ENCODE peak calls at places on chromosomes 7 and 10, in six cellular contexts. One of them, this sample, is unnamed.

GRCh38 chr10:22988581-22989360 is 60.9 kb downstream of the ARMC3 start:
- DNase-seq in H1: no peak
- DNase-seq in mucosa of descending colon: peak
- DNase-seq in AG09319: no peak
- DNase-seq in cardiac muscle cell: peak
- DNase-seq in fibroblast of lung: peak
- DNase-seq in this sample: peak

GRCh38 chr10:128470302-128470962 is 344.2 kb upstream of the MKI67 start:
- DNase-seq in H1: no peak
- DNase-seq in mucosa of descending colon: no peak
- DNase-seq in AG09319: no peak
- DNase-seq in cardiac muscle cell: no peak
- DNase-seq in fibroblast of lung: no peak
- DNase-seq in this sample: no peak

GRCh38 chr7:140534743-140535142 is 55.4 kb upstream of the MKRN1 start:
- DNase-seq in H1: no peak
- DNase-seq in mucosa of descending colon: no peak
- DNase-seq in AG09319: peak
- DNase-seq in cardiac muscle cell: no peak
- DNase-seq in fibroblast of lung: no peak
- DNase-seq in this sample: no peak

GRCh38 chr7:40220421-40220911 is 85.7 kb downstream of the SUGCT start:
- DNase-seq in H1: no peak
- DNase-seq in mucosa of descending colon: no peak
- DNase-seq in AG09319: no peak
- DNase-seq in cardiac muscle cell: peak
- DNase-seq in fibroblast of lung: peak
- DNase-seq in this sample: no peak

GRCh38 chr10:62632071-62632809 is 172.3 kb upstream of the ADO start:
- DNase-seq in H1: no peak
- DNase-seq in mucosa of descending colon: peak
- DNase-seq in AG09319: no peak
- DNase-seq in cardiac muscle cell: peak
- DNase-seq in fibroblast of lung: no peak
- DNase-seq in this sample: no peak

GRCh38 chr10:117139581-117140524 is 1.8 kb upstream of the VAX1 start:
- DNase-seq in H1: no peak
- DNase-seq in mucosa of descending colon: no peak
- DNase-seq in AG09319: no peak
- DNase-seq in cardiac muscle cell: no peak
- DNase-seq in fibroblast of lung: no peak
- DNase-seq in this sample: no peak

GRCh38 chr7:84712326-84712725 is 474.5 kb downstream of the SEMA3D start:
- DNase-seq in H1: no peak
- DNase-seq in mucosa of descending colon: no peak
- DNase-seq in AG09319: no peak
- DNase-seq in cardiac muscle cell: peak
- DNase-seq in fibroblast of lung: peak
- DNase-seq in this sample: no peak

GRCh38 chr10:106917452-106918055 is 247.0 kb downstream of the SORCS1 start:
- DNase-seq in H1: no peak
- DNase-seq in mucosa of descending colon: no peak
- DNase-seq in AG09319: no peak
- DNase-seq in cardiac muscle cell: no peak
- DNase-seq in fibroblast of lung: no peak
- DNase-seq in this sample: no peak

GRCh38 chr7:93957767-93958166 is 36.2 kb downstream of the GNG11 start:
- DNase-seq in H1: no peak
- DNase-seq in mucosa of descending colon: no peak
- DNase-seq in AG09319: no peak
- DNase-seq in cardiac muscle cell: no peak
- DNase-seq in fibroblast of lung: no peak
- DNase-seq in this sample: no peak

GRCh38 chr10:113047605-113047962 is 97.5 kb downstream of the TCF7L2 start:
- DNase-seq in H1: no peak
- DNase-seq in mucosa of descending colon: no peak
- DNase-seq in AG09319: peak
- DNase-seq in cardiac muscle cell: peak
- DNase-seq in fibroblast of lung: peak
- DNase-seq in this sample: no peak

GRCh38 chr10:112229096-112229495 is 45.5 kb upstream of the GPAM start:
- DNase-seq in H1: no peak
- DNase-seq in mucosa of descending colon: no peak
- DNase-seq in AG09319: no peak
- DNase-seq in cardiac muscle cell: no peak
- DNase-seq in fibroblast of lung: no peak
- DNase-seq in this sample: no peak

GRCh38 chr10:105743343-105744056 is 1102.4 kb downstream of the SORCS3 start:
- DNase-seq in H1: no peak
- DNase-seq in mucosa of descending colon: no peak
- DNase-seq in AG09319: no peak
- DNase-seq in cardiac muscle cell: no peak
- DNase-seq in fibroblast of lung: no peak
- DNase-seq in this sample: no peak

GRCh38 chr7:156000601-156001396 is 188.5 kb upstream of the SHH start:
- DNase-seq in H1: no peak
- DNase-seq in mucosa of descending colon: no peak
- DNase-seq in AG09319: no peak
- DNase-seq in cardiac muscle cell: no peak
- DNase-seq in fibroblast of lung: no peak
- DNase-seq in this sample: no peak

GRCh38 chr7:28483112-28483511 is 70.8 kb downstream of the CREB5 start:
- DNase-seq in H1: no peak
- DNase-seq in mucosa of descending colon: no peak
- DNase-seq in AG09319: no peak
- DNase-seq in cardiac muscle cell: no peak
- DNase-seq in fibroblast of lung: no peak
- DNase-seq in this sample: no peak

GRCh38 chr7:44286182-44286617 is 39.2 kb downstream of the CAMK2B start:
- DNase-seq in H1: no peak
- DNase-seq in mucosa of descending colon: no peak
- DNase-seq in AG09319: no peak
- DNase-seq in cardiac muscle cell: no peak
- DNase-seq in fibroblast of lung: no peak
- DNase-seq in this sample: peak

GRCh38 chr7:2800220-2800922 is 43.7 kb downstream of the GNA12 start:
- DNase-seq in H1: no peak
- DNase-seq in mucosa of descending colon: no peak
- DNase-seq in AG09319: no peak
- DNase-seq in cardiac muscle cell: no peak
- DNase-seq in fibroblast of lung: no peak
- DNase-seq in this sample: no peak

GRCh38 chr7:133699390-133699789 is 427.8 kb upstream of the LRGUK start:
- DNase-seq in H1: no peak
- DNase-seq in mucosa of descending colon: no peak
- DNase-seq in AG09319: no peak
- DNase-seq in cardiac muscle cell: peak
- DNase-seq in fibroblast of lung: no peak
- DNase-seq in this sample: no peak

GRCh38 chr10:29961351-29961750 is 98.0 kb downstream of the JCAD start:
- DNase-seq in H1: no peak
- DNase-seq in mucosa of descending colon: no peak
- DNase-seq in AG09319: no peak
- DNase-seq in cardiac muscle cell: no peak
- DNase-seq in fibroblast of lung: no peak
- DNase-seq in this sample: no peak

GRCh38 chr7:64872809-64873500 is 30.1 kb upstream of the ZNF273 start:
- DNase-seq in H1: no peak
- DNase-seq in mucosa of descending colon: no peak
- DNase-seq in AG09319: no peak
- DNase-seq in cardiac muscle cell: no peak
- DNase-seq in fibroblast of lung: no peak
- DNase-seq in this sample: no peak

GRCh38 chr7:66233638-66234037 is 28.5 kb downstream of the TPST1 start:
- DNase-seq in H1: no peak
- DNase-seq in mucosa of descending colon: no peak
- DNase-seq in AG09319: no peak
- DNase-seq in cardiac muscle cell: no peak
- DNase-seq in fibroblast of lung: no peak
- DNase-seq in this sample: no peak

GRCh38 chr7:55248526-55248925 is 116.6 kb upstream of the LANCL2 start:
- DNase-seq in H1: no peak
- DNase-seq in mucosa of descending colon: no peak
- DNase-seq in AG09319: no peak
- DNase-seq in cardiac muscle cell: no peak
- DNase-seq in fibroblast of lung: no peak
- DNase-seq in this sample: no peak

GRCh38 chr10:63052083-63052482 is 81.0 kb upstream of the NRBF2 start:
- DNase-seq in H1: no peak
- DNase-seq in mucosa of descending colon: no peak
- DNase-seq in AG09319: no peak
- DNase-seq in cardiac muscle cell: no peak
- DNase-seq in fibroblast of lung: no peak
- DNase-seq in this sample: no peak

GRCh38 chr7:98870807-98871491 is 1.1 kb upstream of the TMEM130 start:
- DNase-seq in H1: no peak
- DNase-seq in mucosa of descending colon: no peak
- DNase-seq in AG09319: no peak
- DNase-seq in cardiac muscle cell: no peak
- DNase-seq in fibroblast of lung: no peak
- DNase-seq in this sample: no peak

GRCh38 chr7:98869374-98870070 is at the start of gene TMEM130:
- DNase-seq in H1: no peak
- DNase-seq in mucosa of descending colon: no peak
- DNase-seq in AG09319: no peak
- DNase-seq in cardiac muscle cell: no peak
- DNase-seq in fibroblast of lung: no peak
- DNase-seq in this sample: peak

GRCh38 chr7:98870071-98870651 is 347 bp upstream of the TMEM130 start:
- DNase-seq in H1: peak
- DNase-seq in mucosa of descending colon: no peak
- DNase-seq in AG09319: no peak
- DNase-seq in cardiac muscle cell: peak
- DNase-seq in fibroblast of lung: peak
- DNase-seq in this sample: peak

GRCh38 chr7:98874942-98875341 is 3.4 kb upstream of the TRRAP start:
- DNase-seq in H1: no peak
- DNase-seq in mucosa of descending colon: no peak
- DNase-seq in AG09319: no peak
- DNase-seq in cardiac muscle cell: no peak
- DNase-seq in fibroblast of lung: no peak
- DNase-seq in this sample: no peak

GRCh38 chr7:98872328-98872924 is 2.6 kb upstream of the TMEM130 start:
- DNase-seq in H1: no peak
- DNase-seq in mucosa of descending colon: peak
- DNase-seq in AG09319: no peak
- DNase-seq in cardiac muscle cell: no peak
- DNase-seq in fibroblast of lung: peak
- DNase-seq in this sample: no peak
- TF ChIP-seq CTCF in H1: peak
- TF ChIP-seq CTCF in mucosa of descending colon: no peak
- TF ChIP-seq CTCF in AG09319: peak
- TF ChIP-seq CTCF in cardiac muscle cell: peak
- TF ChIP-seq CTCF in fibroblast of lung: peak
- TF ChIP-seq CTCF in this sample: peak

DNA sequence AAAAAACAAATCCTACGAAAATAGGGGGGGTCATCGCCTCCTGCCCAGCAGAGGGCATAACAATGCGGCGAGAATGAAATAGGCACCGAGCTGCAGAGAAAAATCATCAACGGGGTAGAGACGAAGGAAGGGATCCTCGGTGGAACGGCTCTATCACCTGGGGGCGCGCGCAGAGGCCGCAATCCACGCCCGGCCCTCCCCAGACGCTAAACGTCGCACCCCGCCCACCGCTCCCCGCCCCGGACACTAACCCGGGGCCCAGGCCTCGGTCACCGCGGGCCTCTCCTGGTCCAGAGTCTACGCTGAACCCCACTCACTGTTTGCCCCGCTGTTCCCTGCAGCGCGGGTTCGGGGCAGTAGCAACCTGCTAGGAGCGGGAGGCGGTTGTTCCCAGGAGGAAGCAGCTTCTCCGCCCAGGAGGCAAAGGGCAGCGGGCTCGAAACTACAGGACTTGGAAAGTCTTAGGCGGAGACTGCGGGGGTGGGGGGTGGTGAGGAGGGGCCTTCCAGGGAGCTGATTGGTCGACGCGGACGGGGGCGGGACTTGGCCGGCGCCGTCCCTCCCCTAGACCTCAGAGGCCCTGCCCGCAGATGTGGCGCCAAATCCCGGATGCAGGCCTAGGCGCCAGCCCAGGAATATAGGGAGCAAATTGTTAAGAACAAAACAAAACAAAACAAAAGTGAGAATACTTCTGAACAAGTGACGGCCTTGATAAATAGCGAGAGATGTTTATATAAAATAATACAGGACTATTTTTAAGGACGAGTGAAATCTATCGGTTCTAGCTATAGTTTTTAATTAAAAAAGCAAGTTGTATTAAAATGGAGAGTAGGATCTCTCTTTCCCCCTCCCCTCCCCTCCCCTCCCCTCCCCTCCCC is at the start of gene TCAF1:
- DNase-seq in H1: peak
- DNase-seq in mucosa of descending colon: peak
- DNase-seq in AG09319: peak
- DNase-seq in cardiac muscle cell: peak
- DNase-seq in fibroblast of lung: peak
- DNase-seq in this sample: peak
- TF ChIP-seq CTCF in H1: no peak
- TF ChIP-seq CTCF in mucosa of descending colon: no peak
- TF ChIP-seq CTCF in AG09319: peak
- TF ChIP-seq CTCF in cardiac muscle cell: peak
- TF ChIP-seq CTCF in fibroblast of lung: peak
- TF ChIP-seq CTCF in this sample: no peak

DNA sequence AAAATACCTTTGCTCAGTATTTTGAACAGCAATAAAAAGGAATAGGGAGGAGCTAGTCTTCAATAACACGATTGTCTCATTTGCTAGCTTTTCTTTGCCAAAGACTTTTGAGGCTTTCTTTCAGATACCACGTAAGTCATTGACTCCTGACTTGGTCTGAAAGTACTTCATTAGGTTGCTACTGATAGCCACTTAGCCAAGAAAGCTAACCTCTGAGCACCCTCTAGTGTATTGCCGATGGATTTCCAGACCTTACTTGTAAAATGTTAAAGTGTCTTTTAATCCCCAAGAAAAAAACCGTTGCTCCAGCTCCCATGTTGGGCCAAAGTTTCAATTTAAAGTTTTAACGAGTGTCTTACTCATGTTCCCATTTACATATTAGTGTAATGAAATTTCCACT is 63.4 kb upstream of the STRIP2 start:
- DNase-seq in H1: no peak
- DNase-seq in mucosa of descending colon: peak
- DNase-seq in AG09319: no peak
- DNase-seq in cardiac muscle cell: peak
- DNase-seq in fibroblast of lung: peak
- DNase-seq in this sample: no peak
- TF ChIP-seq CTCF in H1: no peak
- TF ChIP-seq CTCF in mucosa of descending colon: no peak
- TF ChIP-seq CTCF in AG09319: no peak
- TF ChIP-seq CTCF in cardiac muscle cell: no peak
- TF ChIP-seq CTCF in fibroblast of lung: no peak
- TF ChIP-seq CTCF in this sample: no peak

GRCh38 chr10:8473205-8473604 is 418.7 kb downstream of the GATA3 start:
- DNase-seq in H1: no peak
- DNase-seq in mucosa of descending colon: peak
- DNase-seq in AG09319: no peak
- DNase-seq in cardiac muscle cell: peak
- DNase-seq in fibroblast of lung: no peak
- DNase-seq in this sample: no peak
- TF ChIP-seq CTCF in H1: no peak
- TF ChIP-seq CTCF in mucosa of descending colon: no peak
- TF ChIP-seq CTCF in AG09319: no peak
- TF ChIP-seq CTCF in cardiac muscle cell: peak
- TF ChIP-seq CTCF in fibroblast of lung: no peak
- TF ChIP-seq CTCF in this sample: no peak

This sample was measured in glutamatergic neuron.